ENCODE peak calls at places on chromosome 21, in four cellular contexts. V is mesothelial cell of epicardium, N is upper lobe of right lung, G is SHP77. E is an unnamed sample.
A peak's percentile ranks its signal among the peaks of the same experiment; 100 is the strongest.

GRCh38 chr21:32403201-32403701 is 9.3 kb upstream of the EVA1C start:
- DNase-seq in N (no peak), V (peak; percentile 61), G (peak; percentile 27), E (peak; percentile 45)

GRCh38 chr21:35045539-35046222 is 3.4 kb downstream of the RUNX1 start:
- DNase-seq in G (no peak), N (no peak), V (no peak), E (peak; percentile 88)

GRCh38 chr21:33947451-33948095 is 32.0 kb upstream of the ATP5PO start:
- DNase-seq in G (peak; percentile 72), N (peak; percentile 76), V (peak; percentile 68), E (peak; percentile 73)

GRCh38 chr21:15140321-15141019 is 75.7 kb upstream of the NRIP1 start:
- DNase-seq in V (no peak), N (no peak), G (no peak), E (no peak)

GRCh38 chr21:37821791-37822450 is 94.3 kb downstream of the KCNJ6 start:
- DNase-seq in G (no peak), N (no peak), V (no peak), E (no peak)

GRCh38 chr21:36419996-36420395 is 34.8 kb downstream of the CHAF1B start:
- DNase-seq in N (peak; percentile 83), V (peak; percentile 77), G (peak; percentile 66), E (peak; percentile 40)

GRCh38 chr21:16330340-16331319 is 600.8 kb downstream of the USP25 start:
- DNase-seq in V (no peak), G (no peak), N (no peak), E (peak; percentile 29)

GRCh38 chr21:14677639-14678179 is 131.6 kb upstream of the SAMSN1 start:
- DNase-seq in V (no peak), N (no peak), G (no peak), E (no peak)

GRCh38 chr21:34807881-34808568 is 139.2 kb downstream of the CLIC6 start:
- DNase-seq in N (no peak), V (no peak), G (no peak), E (no peak)

GRCh38 chr21:42547906-42548365 is 34.3 kb downstream of the SLC37A1 start:
- DNase-seq in V (no peak), N (peak; percentile 57), G (no peak), E (no peak)

GRCh38 chr21:41585199-41585994 is 77.4 kb upstream of the TMPRSS2 start:
- DNase-seq in N (peak; percentile 55), G (no peak), V (peak; percentile 20), E (no peak)